ENCODE peak calls at places on chromosome 1, in seven cellular contexts. H is DMS153, A is NCI-H1436, C is fibroblast of lung, D is mucosa of gallbladder, M is fibroblast of mammary gland, B is epithelial cell of prostate. V is an unnamed sample.

GRCh38 chr1:1440941-1441888 is 5.7 kb downstream of the VWA1 start:
- DNase-seq in A (no peak), C (peak), H (no peak), B (no peak), D (no peak), M (peak), V (peak)

GRCh38 chr1:78587213-78587612 is 33.0 kb upstream of the IFI44L start:
- DNase-seq in C (peak), M (no peak), D (no peak), A (no peak), H (no peak), B (no peak), V (no peak)

GRCh38 chr1:241611063-241611462 is 29.1 kb downstream of the CHML start:
- DNase-seq in D (peak), H (peak), A (peak), M (peak), C (peak), B (peak), V (no peak)

GRCh38 chr1:95386371-95386770 is 152.4 kb downstream of the RWDD3 start:
- DNase-seq in A (no peak), C (no peak), D (no peak), H (peak), M (no peak), B (no peak), V (no peak)

GRCh38 chr1:17878837-17879236 is 123.7 kb downstream of the ACTL8 start:
- DNase-seq in A (no peak), M (peak), H (no peak), B (no peak), C (peak), D (no peak), V (peak)

GRCh38 chr1:23168462-23169218 is at the start of gene LUZP1:
- DNase-seq in H (peak), B (no peak), C (peak), A (peak), D (peak), M (peak), V (peak)

GRCh38 chr1:59285691-59286090 is 11.2 kb upstream of the FGGY start:
- DNase-seq in B (no peak), A (no peak), M (peak), H (no peak), C (peak), D (no peak), V (no peak)

GRCh38 chr1:244454412-244454811 is 2.7 kb upstream of the ADSS2 start:
- DNase-seq in A (no peak), H (no peak), B (no peak), C (no peak), M (no peak), D (no peak), V (no peak)

GRCh38 chr1:942411-942821 is 16.6 kb downstream of the NOC2L start:
- DNase-seq in C (peak), H (no peak), M (no peak), A (no peak), D (no peak), B (no peak), V (no peak)

GRCh38 chr1:211825990-211826389 is 4.6 kb downstream of the LPGAT1 start:
- DNase-seq in A (no peak), M (peak), D (no peak), B (no peak), C (peak), H (no peak), V (no peak)

GRCh38 chr1:117093091-117093534 is 28.4 kb downstream of the TRIM45 start:
- DNase-seq in D (peak), C (peak), M (peak), H (no peak), A (no peak), B (peak), V (peak)

GRCh38 chr1:203564024-203564423 is 62.6 kb upstream of the ATP2B4 start:
- DNase-seq in A (no peak), B (no peak), D (no peak), M (no peak), H (no peak), C (peak), V (no peak)

GRCh38 chr1:205541161-205541886 is 36.9 kb downstream of the CDK18 start:
- DNase-seq in B (no peak), H (no peak), M (no peak), C (no peak), A (no peak), D (no peak), V (no peak)

GRCh38 chr1:13517193-13517812 is 3.5 kb upstream of the LRRC38 start:
- DNase-seq in M (peak), A (no peak), D (no peak), B (no peak), C (no peak), H (no peak), V (peak)

GRCh38 chr1:152036316-152037216 is at the start of gene S100A11:
- DNase-seq in A (no peak), H (peak), B (no peak), C (peak), M (peak), D (peak), V (peak)

GRCh38 chr1:64484651-64485050 is 14.7 kb downstream of the CACHD1 start:
- DNase-seq in D (no peak), M (peak), H (no peak), C (peak), A (no peak), B (no peak), V (peak)

GRCh38 chr1:169604781-169605560 is 18.7 kb upstream of the F5 start:
- DNase-seq in M (no peak), H (no peak), D (no peak), C (no peak), A (no peak), B (no peak), V (no peak)

GRCh38 chr1:118100686-118101300 is 84.2 kb downstream of the SPAG17 start:
- DNase-seq in A (no peak), M (peak), D (peak), C (peak), H (peak), B (no peak), V (no peak)

GRCh38 chr1:19750101-19750881 is 49.4 kb downstream of the TMCO4 start:
- DNase-seq in M (peak), B (no peak), C (peak), D (no peak), H (no peak), A (no peak), V (peak)

GRCh38 chr1:206114692-206115430 is 2.3 kb downstream of the AVPR1B start:
- DNase-seq in M (no peak), C (peak), H (no peak), D (no peak), A (no peak), B (no peak), V (no peak)

GRCh38 chr1:165235158-165235776 is 121.2 kb downstream of the LMX1A start:
- DNase-seq in D (no peak), A (no peak), B (no peak), C (no peak), H (no peak), M (no peak), V (no peak)

GRCh38 chr1:229209816-229210215 is 61.1 kb upstream of the RAB4A start:
- DNase-seq in D (no peak), M (peak), A (no peak), B (no peak), C (peak), H (no peak), V (no peak)

GRCh38 chr1:23562138-23562819 is 3.0 kb upstream of the ID3 start:
- DNase-seq in A (peak), D (peak), M (peak), H (peak), B (peak), C (peak), V (peak)

GRCh38 chr1:16162163-16162822 is 6.4 kb upstream of the EPHA2 start:
- DNase-seq in B (no peak), M (no peak), A (no peak), C (no peak), H (no peak), D (no peak), V (no peak)

GRCh38 chr1:232211149-232211548 is 418.8 kb downstream of the SIPA1L2 start:
- DNase-seq in H (no peak), A (peak), C (no peak), B (no peak), M (no peak), D (no peak), V (peak)

GRCh38 chr1:184110253-184111204 is 59.0 kb downstream of the TSEN15 start:
- DNase-seq in B (no peak), C (no peak), A (no peak), M (no peak), H (no peak), D (no peak), V (no peak)

V was measured in MG63.